ENCODE peak calls at places on chromosomes 5 and 9, in eight cellular contexts. One of them, this sample, is unnamed.

GRCh38 chr5:149322518-149322917 is 22.8 kb upstream of the GRPEL2 start:
- DNase-seq in chondrocyte: no peak
- DNase-seq in putamen: no peak
- DNase-seq in T-helper 2 cell: no peak
- DNase-seq in NCI-H345: no peak
- DNase-seq in foreskin melanocyte: no peak
- DNase-seq in activated CD4-positive, alpha-beta T cell treated with anti-CD3 and anti-CD28 coated beads, Interleukin-2, amount 10 ng/mL, durations not matched to agents 7 days and 5 days: no peak
- DNase-seq in activated naive CD4-positive, alpha-beta T cell treated with anti-CD3 and anti-CD28 coated beads for 36 hours: no peak
- DNase-seq in this sample: no peak

GRCh38 chr9:127844821-127845359 is 9.6 kb downstream of the ENG start:
- DNase-seq in chondrocyte: no peak
- DNase-seq in putamen: no peak
- DNase-seq in T-helper 2 cell: no peak
- DNase-seq in NCI-H345: no peak
- DNase-seq in foreskin melanocyte: no peak
- DNase-seq in activated CD4-positive, alpha-beta T cell treated with anti-CD3 and anti-CD28 coated beads, Interleukin-2, amount 10 ng/mL, durations not matched to agents 7 days and 5 days: no peak
- DNase-seq in activated naive CD4-positive, alpha-beta T cell treated with anti-CD3 and anti-CD28 coated beads for 36 hours: no peak
- DNase-seq in this sample: no peak

GRCh38 chr5:671459-672328 is 21.5 kb downstream of the TPPP start:
- DNase-seq in chondrocyte: no peak
- DNase-seq in putamen: peak
- DNase-seq in T-helper 2 cell: peak
- DNase-seq in NCI-H345: peak
- DNase-seq in foreskin melanocyte: peak
- DNase-seq in activated CD4-positive, alpha-beta T cell treated with anti-CD3 and anti-CD28 coated beads, Interleukin-2, amount 10 ng/mL, durations not matched to agents 7 days and 5 days: peak
- DNase-seq in activated naive CD4-positive, alpha-beta T cell treated with anti-CD3 and anti-CD28 coated beads for 36 hours: peak
- DNase-seq in this sample: peak

GRCh38 chr9:108297025-108297424 is 558.8 kb downstream of the ACTL7B start:
- DNase-seq in chondrocyte: no peak
- DNase-seq in putamen: no peak
- DNase-seq in T-helper 2 cell: no peak
- DNase-seq in NCI-H345: no peak
- DNase-seq in foreskin melanocyte: peak
- DNase-seq in activated CD4-positive, alpha-beta T cell treated with anti-CD3 and anti-CD28 coated beads, Interleukin-2, amount 10 ng/mL, durations not matched to agents 7 days and 5 days: no peak
- DNase-seq in activated naive CD4-positive, alpha-beta T cell treated with anti-CD3 and anti-CD28 coated beads for 36 hours: no peak
- DNase-seq in this sample: no peak

GRCh38 chr9:69386651-69387050 is 61.6 kb downstream of the ENTREP1 start:
- DNase-seq in chondrocyte: no peak
- DNase-seq in putamen: no peak
- DNase-seq in T-helper 2 cell: no peak
- DNase-seq in NCI-H345: no peak
- DNase-seq in foreskin melanocyte: no peak
- DNase-seq in activated CD4-positive, alpha-beta T cell treated with anti-CD3 and anti-CD28 coated beads, Interleukin-2, amount 10 ng/mL, durations not matched to agents 7 days and 5 days: no peak
- DNase-seq in activated naive CD4-positive, alpha-beta T cell treated with anti-CD3 and anti-CD28 coated beads for 36 hours: no peak
- DNase-seq in this sample: no peak

GRCh38 chr5:102858808-102859207 is 103.7 kb downstream of the PAM start:
- DNase-seq in chondrocyte: no peak
- DNase-seq in putamen: no peak
- DNase-seq in T-helper 2 cell: no peak
- DNase-seq in NCI-H345: no peak
- DNase-seq in foreskin melanocyte: no peak
- DNase-seq in activated CD4-positive, alpha-beta T cell treated with anti-CD3 and anti-CD28 coated beads, Interleukin-2, amount 10 ng/mL, durations not matched to agents 7 days and 5 days: no peak
- DNase-seq in activated naive CD4-positive, alpha-beta T cell treated with anti-CD3 and anti-CD28 coated beads for 36 hours: no peak
- DNase-seq in this sample: no peak

GRCh38 chr5:21680661-21681060 is 1172.5 kb downstream of the CDH12 start:
- DNase-seq in chondrocyte: no peak
- DNase-seq in putamen: no peak
- DNase-seq in T-helper 2 cell: no peak
- DNase-seq in NCI-H345: no peak
- DNase-seq in foreskin melanocyte: no peak
- DNase-seq in activated CD4-positive, alpha-beta T cell treated with anti-CD3 and anti-CD28 coated beads, Interleukin-2, amount 10 ng/mL, durations not matched to agents 7 days and 5 days: no peak
- DNase-seq in activated naive CD4-positive, alpha-beta T cell treated with anti-CD3 and anti-CD28 coated beads for 36 hours: no peak
- DNase-seq in this sample: no peak

GRCh38 chr5:28954074-28954473 is 1915.7 kb upstream of the CDH9 start:
- DNase-seq in chondrocyte: no peak
- DNase-seq in putamen: no peak
- DNase-seq in T-helper 2 cell: no peak
- DNase-seq in NCI-H345: no peak
- DNase-seq in foreskin melanocyte: no peak
- DNase-seq in activated CD4-positive, alpha-beta T cell treated with anti-CD3 and anti-CD28 coated beads, Interleukin-2, amount 10 ng/mL, durations not matched to agents 7 days and 5 days: no peak
- DNase-seq in activated naive CD4-positive, alpha-beta T cell treated with anti-CD3 and anti-CD28 coated beads for 36 hours: no peak
- DNase-seq in this sample: no peak

GRCh38 chr5:132754947-132755346 is 7.7 kb downstream of the CCNI2 start:
- DNase-seq in chondrocyte: no peak
- DNase-seq in putamen: no peak
- DNase-seq in T-helper 2 cell: no peak
- DNase-seq in NCI-H345: no peak
- DNase-seq in foreskin melanocyte: no peak
- DNase-seq in activated CD4-positive, alpha-beta T cell treated with anti-CD3 and anti-CD28 coated beads, Interleukin-2, amount 10 ng/mL, durations not matched to agents 7 days and 5 days: no peak
- DNase-seq in activated naive CD4-positive, alpha-beta T cell treated with anti-CD3 and anti-CD28 coated beads for 36 hours: peak
- DNase-seq in this sample: no peak

GRCh38 chr5:127313847-127314473 is 23.4 kb downstream of the MEGF10 start:
- DNase-seq in chondrocyte: no peak
- DNase-seq in putamen: no peak
- DNase-seq in T-helper 2 cell: peak
- DNase-seq in NCI-H345: peak
- DNase-seq in foreskin melanocyte: no peak
- DNase-seq in activated CD4-positive, alpha-beta T cell treated with anti-CD3 and anti-CD28 coated beads, Interleukin-2, amount 10 ng/mL, durations not matched to agents 7 days and 5 days: peak
- DNase-seq in activated naive CD4-positive, alpha-beta T cell treated with anti-CD3 and anti-CD28 coated beads for 36 hours: peak
- DNase-seq in this sample: peak

GRCh38 chr5:122408592-122409219 is 96.7 kb downstream of the SNCAIP start:
- DNase-seq in chondrocyte: no peak
- DNase-seq in putamen: no peak
- DNase-seq in T-helper 2 cell: no peak
- DNase-seq in NCI-H345: no peak
- DNase-seq in foreskin melanocyte: no peak
- DNase-seq in activated CD4-positive, alpha-beta T cell treated with anti-CD3 and anti-CD28 coated beads, Interleukin-2, amount 10 ng/mL, durations not matched to agents 7 days and 5 days: no peak
- DNase-seq in activated naive CD4-positive, alpha-beta T cell treated with anti-CD3 and anti-CD28 coated beads for 36 hours: no peak
- DNase-seq in this sample: no peak

GRCh38 chr5:81355291-81356251 is 38.4 kb downstream of the ACOT12 start:
- DNase-seq in chondrocyte: no peak
- DNase-seq in putamen: no peak
- DNase-seq in T-helper 2 cell: no peak
- DNase-seq in NCI-H345: no peak
- DNase-seq in foreskin melanocyte: no peak
- DNase-seq in activated CD4-positive, alpha-beta T cell treated with anti-CD3 and anti-CD28 coated beads, Interleukin-2, amount 10 ng/mL, durations not matched to agents 7 days and 5 days: no peak
- DNase-seq in activated naive CD4-positive, alpha-beta T cell treated with anti-CD3 and anti-CD28 coated beads for 36 hours: no peak
- DNase-seq in this sample: no peak

GRCh38 chr9:20580673-20581072 is 41.6 kb downstream of the MLLT3 start:
- DNase-seq in chondrocyte: no peak
- DNase-seq in putamen: no peak
- DNase-seq in T-helper 2 cell: no peak
- DNase-seq in NCI-H345: no peak
- DNase-seq in foreskin melanocyte: no peak
- DNase-seq in activated CD4-positive, alpha-beta T cell treated with anti-CD3 and anti-CD28 coated beads, Interleukin-2, amount 10 ng/mL, durations not matched to agents 7 days and 5 days: no peak
- DNase-seq in activated naive CD4-positive, alpha-beta T cell treated with anti-CD3 and anti-CD28 coated beads for 36 hours: no peak
- DNase-seq in this sample: no peak

GRCh38 chr5:170131235-170131634 is 25.5 kb downstream of the FOXI1 start:
- DNase-seq in chondrocyte: no peak
- DNase-seq in putamen: no peak
- DNase-seq in T-helper 2 cell: no peak
- DNase-seq in NCI-H345: no peak
- DNase-seq in foreskin melanocyte: no peak
- DNase-seq in activated CD4-positive, alpha-beta T cell treated with anti-CD3 and anti-CD28 coated beads, Interleukin-2, amount 10 ng/mL, durations not matched to agents 7 days and 5 days: no peak
- DNase-seq in activated naive CD4-positive, alpha-beta T cell treated with anti-CD3 and anti-CD28 coated beads for 36 hours: no peak
- DNase-seq in this sample: no peak

GRCh38 chr9:21413089-21414023 is 4.4 kb downstream of the IFNA8 start:
- DNase-seq in chondrocyte: no peak
- DNase-seq in putamen: no peak
- DNase-seq in T-helper 2 cell: no peak
- DNase-seq in NCI-H345: no peak
- DNase-seq in foreskin melanocyte: no peak
- DNase-seq in activated CD4-positive, alpha-beta T cell treated with anti-CD3 and anti-CD28 coated beads, Interleukin-2, amount 10 ng/mL, durations not matched to agents 7 days and 5 days: peak
- DNase-seq in activated naive CD4-positive, alpha-beta T cell treated with anti-CD3 and anti-CD28 coated beads for 36 hours: peak
- DNase-seq in this sample: no peak

GRCh38 chr9:124394167-124394566 is 21.1 kb downstream of the PSMB7 start:
- DNase-seq in chondrocyte: no peak
- DNase-seq in putamen: no peak
- DNase-seq in T-helper 2 cell: no peak
- DNase-seq in NCI-H345: no peak
- DNase-seq in foreskin melanocyte: no peak
- DNase-seq in activated CD4-positive, alpha-beta T cell treated with anti-CD3 and anti-CD28 coated beads, Interleukin-2, amount 10 ng/mL, durations not matched to agents 7 days and 5 days: no peak
- DNase-seq in activated naive CD4-positive, alpha-beta T cell treated with anti-CD3 and anti-CD28 coated beads for 36 hours: no peak
- DNase-seq in this sample: no peak

GRCh38 chr5:33166522-33166921 is 274.2 kb upstream of the TARS1 start:
- DNase-seq in chondrocyte: no peak
- DNase-seq in putamen: no peak
- DNase-seq in T-helper 2 cell: no peak
- DNase-seq in NCI-H345: no peak
- DNase-seq in foreskin melanocyte: no peak
- DNase-seq in activated CD4-positive, alpha-beta T cell treated with anti-CD3 and anti-CD28 coated beads, Interleukin-2, amount 10 ng/mL, durations not matched to agents 7 days and 5 days: no peak
- DNase-seq in activated naive CD4-positive, alpha-beta T cell treated with anti-CD3 and anti-CD28 coated beads for 36 hours: no peak
- DNase-seq in this sample: no peak

GRCh38 chr5:147801461-147801860 is 18.9 kb upstream of the JAKMIP2 start:
- DNase-seq in chondrocyte: no peak
- DNase-seq in putamen: no peak
- DNase-seq in T-helper 2 cell: no peak
- DNase-seq in NCI-H345: no peak
- DNase-seq in foreskin melanocyte: no peak
- DNase-seq in activated CD4-positive, alpha-beta T cell treated with anti-CD3 and anti-CD28 coated beads, Interleukin-2, amount 10 ng/mL, durations not matched to agents 7 days and 5 days: no peak
- DNase-seq in activated naive CD4-positive, alpha-beta T cell treated with anti-CD3 and anti-CD28 coated beads for 36 hours: no peak
- DNase-seq in this sample: no peak

GRCh38 chr5:6225121-6225607 is 153.2 kb downstream of the MED10 start:
- DNase-seq in chondrocyte: no peak
- DNase-seq in putamen: no peak
- DNase-seq in T-helper 2 cell: no peak
- DNase-seq in NCI-H345: no peak
- DNase-seq in foreskin melanocyte: no peak
- DNase-seq in activated CD4-positive, alpha-beta T cell treated with anti-CD3 and anti-CD28 coated beads, Interleukin-2, amount 10 ng/mL, durations not matched to agents 7 days and 5 days: no peak
- DNase-seq in activated naive CD4-positive, alpha-beta T cell treated with anti-CD3 and anti-CD28 coated beads for 36 hours: no peak
- DNase-seq in this sample: no peak

GRCh38 chr5:133324058-133324457 is 272.2 kb downstream of the HSPA4 start:
- DNase-seq in chondrocyte: peak
- DNase-seq in putamen: no peak
- DNase-seq in T-helper 2 cell: no peak
- DNase-seq in NCI-H345: peak
- DNase-seq in foreskin melanocyte: no peak
- DNase-seq in activated CD4-positive, alpha-beta T cell treated with anti-CD3 and anti-CD28 coated beads, Interleukin-2, amount 10 ng/mL, durations not matched to agents 7 days and 5 days: no peak
- DNase-seq in activated naive CD4-positive, alpha-beta T cell treated with anti-CD3 and anti-CD28 coated beads for 36 hours: no peak
- DNase-seq in this sample: no peak

GRCh38 chr9:89440046-89440445 is 57.9 kb downstream of the SEMA4D start:
- DNase-seq in chondrocyte: no peak
- DNase-seq in putamen: no peak
- DNase-seq in T-helper 2 cell: no peak
- DNase-seq in NCI-H345: no peak
- DNase-seq in foreskin melanocyte: no peak
- DNase-seq in activated CD4-positive, alpha-beta T cell treated with anti-CD3 and anti-CD28 coated beads, Interleukin-2, amount 10 ng/mL, durations not matched to agents 7 days and 5 days: no peak
- DNase-seq in activated naive CD4-positive, alpha-beta T cell treated with anti-CD3 and anti-CD28 coated beads for 36 hours: no peak
- DNase-seq in this sample: no peak

GRCh38 chr9:124257070-124257864 is 482 bp upstream of the NEK6 start:
- DNase-seq in chondrocyte: peak
- DNase-seq in putamen: no peak
- DNase-seq in T-helper 2 cell: no peak
- DNase-seq in NCI-H345: no peak
- DNase-seq in foreskin melanocyte: no peak
- DNase-seq in activated CD4-positive, alpha-beta T cell treated with anti-CD3 and anti-CD28 coated beads, Interleukin-2, amount 10 ng/mL, durations not matched to agents 7 days and 5 days: no peak
- DNase-seq in activated naive CD4-positive, alpha-beta T cell treated with anti-CD3 and anti-CD28 coated beads for 36 hours: no peak
- DNase-seq in this sample: no peak

GRCh38 chr9:79430599-79430998 is 141.2 kb upstream of the TLE4 start:
- DNase-seq in chondrocyte: no peak
- DNase-seq in putamen: no peak
- DNase-seq in T-helper 2 cell: no peak
- DNase-seq in NCI-H345: no peak
- DNase-seq in foreskin melanocyte: no peak
- DNase-seq in activated CD4-positive, alpha-beta T cell treated with anti-CD3 and anti-CD28 coated beads, Interleukin-2, amount 10 ng/mL, durations not matched to agents 7 days and 5 days: no peak
- DNase-seq in activated naive CD4-positive, alpha-beta T cell treated with anti-CD3 and anti-CD28 coated beads for 36 hours: no peak
- DNase-seq in this sample: no peak

GRCh38 chr5:1011226-1011631 is 2.6 kb downstream of the NKD2 start:
- DNase-seq in chondrocyte: peak
- DNase-seq in putamen: no peak
- DNase-seq in T-helper 2 cell: no peak
- DNase-seq in NCI-H345: peak
- DNase-seq in foreskin melanocyte: no peak
- DNase-seq in activated CD4-positive, alpha-beta T cell treated with anti-CD3 and anti-CD28 coated beads, Interleukin-2, amount 10 ng/mL, durations not matched to agents 7 days and 5 days: peak
- DNase-seq in activated naive CD4-positive, alpha-beta T cell treated with anti-CD3 and anti-CD28 coated beads for 36 hours: peak
- DNase-seq in this sample: no peak

GRCh38 chr9:18658764-18659705 is 185.1 kb downstream of the ADAMTSL1 start:
- DNase-seq in chondrocyte: no peak
- DNase-seq in putamen: no peak
- DNase-seq in T-helper 2 cell: no peak
- DNase-seq in NCI-H345: no peak
- DNase-seq in foreskin melanocyte: no peak
- DNase-seq in activated CD4-positive, alpha-beta T cell treated with anti-CD3 and anti-CD28 coated beads, Interleukin-2, amount 10 ng/mL, durations not matched to agents 7 days and 5 days: no peak
- DNase-seq in activated naive CD4-positive, alpha-beta T cell treated with anti-CD3 and anti-CD28 coated beads for 36 hours: no peak
- DNase-seq in this sample: no peak

GRCh38 chr5:79474416-79475173 is 39.3 kb downstream of the HOMER1 start:
- DNase-seq in chondrocyte: no peak
- DNase-seq in putamen: no peak
- DNase-seq in T-helper 2 cell: no peak
- DNase-seq in NCI-H345: no peak
- DNase-seq in foreskin melanocyte: no peak
- DNase-seq in activated CD4-positive, alpha-beta T cell treated with anti-CD3 and anti-CD28 coated beads, Interleukin-2, amount 10 ng/mL, durations not matched to agents 7 days and 5 days: no peak
- DNase-seq in activated naive CD4-positive, alpha-beta T cell treated with anti-CD3 and anti-CD28 coated beads for 36 hours: no peak
- DNase-seq in this sample: no peak

GRCh38 chr5:31218978-31219377 is 25.5 kb downstream of the CDH6 start:
- DNase-seq in chondrocyte: no peak
- DNase-seq in putamen: no peak
- DNase-seq in T-helper 2 cell: no peak
- DNase-seq in NCI-H345: no peak
- DNase-seq in foreskin melanocyte: no peak
- DNase-seq in activated CD4-positive, alpha-beta T cell treated with anti-CD3 and anti-CD28 coated beads, Interleukin-2, amount 10 ng/mL, durations not matched to agents 7 days and 5 days: no peak
- DNase-seq in activated naive CD4-positive, alpha-beta T cell treated with anti-CD3 and anti-CD28 coated beads for 36 hours: no peak
- DNase-seq in this sample: no peak

GRCh38 chr5:101915559-101915958 is 380.5 kb downstream of the SLCO4C1 start:
- DNase-seq in chondrocyte: no peak
- DNase-seq in putamen: no peak
- DNase-seq in T-helper 2 cell: no peak
- DNase-seq in NCI-H345: no peak
- DNase-seq in foreskin melanocyte: no peak
- DNase-seq in activated CD4-positive, alpha-beta T cell treated with anti-CD3 and anti-CD28 coated beads, Interleukin-2, amount 10 ng/mL, durations not matched to agents 7 days and 5 days: no peak
- DNase-seq in activated naive CD4-positive, alpha-beta T cell treated with anti-CD3 and anti-CD28 coated beads for 36 hours: no peak
- DNase-seq in this sample: no peak

GRCh38 chr5:7331083-7331482 is 64.9 kb upstream of the ADCY2 start:
- DNase-seq in chondrocyte: no peak
- DNase-seq in putamen: no peak
- DNase-seq in T-helper 2 cell: no peak
- DNase-seq in NCI-H345: no peak
- DNase-seq in foreskin melanocyte: no peak
- DNase-seq in activated CD4-positive, alpha-beta T cell treated with anti-CD3 and anti-CD28 coated beads, Interleukin-2, amount 10 ng/mL, durations not matched to agents 7 days and 5 days: no peak
- DNase-seq in activated naive CD4-positive, alpha-beta T cell treated with anti-CD3 and anti-CD28 coated beads for 36 hours: no peak
- DNase-seq in this sample: no peak

GRCh38 chr5:40437452-40437861 is 242.3 kb upstream of the PTGER4 start:
- DNase-seq in chondrocyte: no peak
- DNase-seq in putamen: no peak
- DNase-seq in T-helper 2 cell: no peak
- DNase-seq in NCI-H345: no peak
- DNase-seq in foreskin melanocyte: no peak
- DNase-seq in activated CD4-positive, alpha-beta T cell treated with anti-CD3 and anti-CD28 coated beads, Interleukin-2, amount 10 ng/mL, durations not matched to agents 7 days and 5 days: no peak
- DNase-seq in activated naive CD4-positive, alpha-beta T cell treated with anti-CD3 and anti-CD28 coated beads for 36 hours: peak
- DNase-seq in this sample: no peak